ENCODE peak calls at places on chromosomes 11 and 22, in four cellular contexts. One of them, this sample, is unnamed.

GRCh38 chr11:115069599-115069998 is 391.3 kb downstream of the NXPE2 start:
- DNase-seq in AG09309: no peak
- DNase-seq in astrocyte of the spinal cord: no peak
- DNase-seq in coronary artery: no peak
- DNase-seq in this sample: no peak

GRCh38 chr11:77501748-77502147 is 27.9 kb upstream of the PAK1 start:
- DNase-seq in AG09309: no peak
- DNase-seq in astrocyte of the spinal cord: no peak
- DNase-seq in coronary artery: no peak
- DNase-seq in this sample: no peak

GRCh38 chr11:44617671-44618461 is 52.4 kb downstream of the CD82 start:
- DNase-seq in AG09309: no peak
- DNase-seq in astrocyte of the spinal cord: no peak
- DNase-seq in coronary artery: peak
- DNase-seq in this sample: no peak

GRCh38 chr11:45915446-45915845 is 2.2 kb downstream of the PEX16 start:
- DNase-seq in AG09309: no peak
- DNase-seq in astrocyte of the spinal cord: no peak
- DNase-seq in coronary artery: no peak
- DNase-seq in this sample: no peak

GRCh38 chr11:44963071-44963575 is 12.4 kb upstream of the TP53I11 start:
- DNase-seq in AG09309: no peak
- DNase-seq in astrocyte of the spinal cord: no peak
- DNase-seq in coronary artery: no peak
- DNase-seq in this sample: no peak

GRCh38 chr11:88398372-88399140 is 61.0 kb upstream of the CTSC start:
- DNase-seq in AG09309: no peak
- DNase-seq in astrocyte of the spinal cord: peak
- DNase-seq in coronary artery: no peak
- DNase-seq in this sample: no peak

GRCh38 chr22:35354068-35354467 is 26.8 kb upstream of the HMOX1 start:
- DNase-seq in AG09309: no peak
- DNase-seq in astrocyte of the spinal cord: no peak
- DNase-seq in coronary artery: no peak
- DNase-seq in this sample: no peak

GRCh38 chr11:119803726-119804294 is 74.8 kb upstream of the NECTIN1 start:
- DNase-seq in AG09309: no peak
- DNase-seq in astrocyte of the spinal cord: no peak
- DNase-seq in coronary artery: no peak
- DNase-seq in this sample: no peak

GRCh38 chr11:3157381-3158130 is 7.6 kb downstream of the OSBPL5 start:
- DNase-seq in AG09309: no peak
- DNase-seq in astrocyte of the spinal cord: no peak
- DNase-seq in coronary artery: no peak
- DNase-seq in this sample: no peak

GRCh38 chr22:23823331-23823791 is 15.4 kb downstream of the DERL3 start:
- DNase-seq in AG09309: no peak
- DNase-seq in astrocyte of the spinal cord: no peak
- DNase-seq in coronary artery: no peak
- DNase-seq in this sample: no peak

GRCh38 chr22:43050995-43051394 is 36.0 kb upstream of the PACSIN2 start:
- DNase-seq in AG09309: no peak
- DNase-seq in astrocyte of the spinal cord: no peak
- DNase-seq in coronary artery: no peak
- DNase-seq in this sample: no peak

GRCh38 chr22:49021926-49022815 is 805.5 kb downstream of the BRD1 start:
- DNase-seq in AG09309: no peak
- DNase-seq in astrocyte of the spinal cord: no peak
- DNase-seq in coronary artery: peak
- DNase-seq in this sample: no peak

GRCh38 chr11:44530413-44531115 is 34.9 kb upstream of the CD82 start:
- DNase-seq in AG09309: no peak
- DNase-seq in astrocyte of the spinal cord: no peak
- DNase-seq in coronary artery: no peak
- DNase-seq in this sample: no peak

GRCh38 chr11:119168471-119169271 is at the start of gene NLRX1:
- DNase-seq in AG09309: peak
- DNase-seq in astrocyte of the spinal cord: peak
- DNase-seq in coronary artery: peak
- DNase-seq in this sample: peak

GRCh38 chr11:15826826-15827225 is 529.5 kb downstream of the SOX6 start:
- DNase-seq in AG09309: no peak
- DNase-seq in astrocyte of the spinal cord: no peak
- DNase-seq in coronary artery: no peak
- DNase-seq in this sample: peak

GRCh38 chr11:2325123-2325522 is 23.3 kb downstream of the TSPAN32 start:
- DNase-seq in AG09309: no peak
- DNase-seq in astrocyte of the spinal cord: no peak
- DNase-seq in coronary artery: no peak
- DNase-seq in this sample: no peak

GRCh38 chr11:87338046-87338639 is 300.4 kb downstream of the TMEM135 start:
- DNase-seq in AG09309: no peak
- DNase-seq in astrocyte of the spinal cord: no peak
- DNase-seq in coronary artery: no peak
- DNase-seq in this sample: no peak

GRCh38 chr11:114296190-114296978 is at the start of gene NNMT:
- DNase-seq in AG09309: peak
- DNase-seq in astrocyte of the spinal cord: peak
- DNase-seq in coronary artery: peak
- DNase-seq in this sample: no peak

GRCh38 chr11:16363709-16364108 is 7.4 kb upstream of the SOX6 start:
- DNase-seq in AG09309: no peak
- DNase-seq in astrocyte of the spinal cord: no peak
- DNase-seq in coronary artery: no peak
- DNase-seq in this sample: no peak

GRCh38 chr11:63343130-63343529 is 26.5 kb upstream of the SLC22A9 start:
- DNase-seq in AG09309: no peak
- DNase-seq in astrocyte of the spinal cord: no peak
- DNase-seq in coronary artery: no peak
- DNase-seq in this sample: no peak
- TF ChIP-seq CTCF in AG09309: no peak
- TF ChIP-seq CTCF in astrocyte of the spinal cord: no peak
- TF ChIP-seq CTCF in coronary artery: no peak
- TF ChIP-seq CTCF in this sample: no peak

DNA sequence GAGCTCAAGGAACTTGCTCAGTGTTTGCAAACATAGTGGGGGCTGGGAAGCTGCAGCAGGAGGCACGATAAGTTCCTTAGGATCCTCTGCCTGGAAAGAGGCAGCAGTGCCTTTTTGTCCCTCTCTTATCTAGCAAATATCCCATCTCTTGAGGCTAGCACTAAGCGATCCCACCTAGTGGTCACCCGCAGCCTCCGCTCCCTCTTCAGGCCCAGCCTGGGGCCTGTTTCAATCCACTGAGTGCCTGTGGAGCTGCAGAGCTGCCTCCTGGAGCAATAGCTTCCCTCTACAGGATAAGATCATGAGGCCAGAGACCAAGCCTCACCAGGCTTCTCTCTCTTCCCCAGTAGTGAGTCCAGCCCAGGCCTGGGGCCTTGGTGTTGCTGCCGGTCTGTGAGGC is 65.8 kb downstream of the SLC22A12 start:
- DNase-seq in AG09309: no peak
- DNase-seq in astrocyte of the spinal cord: no peak
- DNase-seq in coronary artery: no peak
- DNase-seq in this sample: no peak
- TF ChIP-seq CTCF in AG09309: no peak
- TF ChIP-seq CTCF in astrocyte of the spinal cord: no peak
- TF ChIP-seq CTCF in coronary artery: no peak
- TF ChIP-seq CTCF in this sample: no peak

DNA sequence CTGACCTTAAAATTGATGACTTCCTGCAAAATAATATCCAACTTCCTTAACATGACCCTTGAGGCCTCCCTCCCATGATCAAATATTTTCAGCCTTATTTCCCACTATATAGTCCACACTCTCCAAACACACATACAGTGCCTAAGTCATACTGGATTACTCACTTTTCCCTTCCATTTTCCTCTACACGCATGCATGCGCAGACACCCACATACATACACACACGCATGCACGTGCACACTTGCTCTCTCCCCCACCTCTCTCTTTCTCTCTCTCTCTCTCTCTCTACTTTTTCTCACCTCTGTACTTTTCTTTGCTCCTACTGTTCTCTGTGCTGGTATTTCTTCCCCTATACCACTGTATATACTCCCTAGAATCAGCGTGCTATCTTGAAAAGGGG is 28.1 kb downstream of the DLG2 start:
- DNase-seq in AG09309: no peak
- DNase-seq in astrocyte of the spinal cord: no peak
- DNase-seq in coronary artery: no peak
- DNase-seq in this sample: no peak
- TF ChIP-seq CTCF in AG09309: no peak
- TF ChIP-seq CTCF in astrocyte of the spinal cord: no peak
- TF ChIP-seq CTCF in coronary artery: no peak
- TF ChIP-seq CTCF in this sample: no peak

GRCh38 chr22:20525048-20525447 is 17.6 kb downstream of the MED15 start:
- DNase-seq in AG09309: no peak
- DNase-seq in astrocyte of the spinal cord: no peak
- DNase-seq in coronary artery: no peak
- DNase-seq in this sample: no peak

GRCh38 chr22:20526305-20526627 is 18.9 kb downstream of the MED15 start:
- DNase-seq in AG09309: no peak
- DNase-seq in astrocyte of the spinal cord: no peak
- DNase-seq in coronary artery: no peak
- DNase-seq in this sample: no peak

GRCh38 chr22:20528405-20528978 is 21.1 kb downstream of the MED15 start:
- DNase-seq in AG09309: no peak
- DNase-seq in astrocyte of the spinal cord: no peak
- DNase-seq in coronary artery: no peak
- DNase-seq in this sample: no peak

GRCh38 chr22:20524004-20524481 is 16.6 kb downstream of the MED15 start:
- DNase-seq in AG09309: no peak
- DNase-seq in astrocyte of the spinal cord: no peak
- DNase-seq in coronary artery: no peak
- DNase-seq in this sample: no peak

DNA sequence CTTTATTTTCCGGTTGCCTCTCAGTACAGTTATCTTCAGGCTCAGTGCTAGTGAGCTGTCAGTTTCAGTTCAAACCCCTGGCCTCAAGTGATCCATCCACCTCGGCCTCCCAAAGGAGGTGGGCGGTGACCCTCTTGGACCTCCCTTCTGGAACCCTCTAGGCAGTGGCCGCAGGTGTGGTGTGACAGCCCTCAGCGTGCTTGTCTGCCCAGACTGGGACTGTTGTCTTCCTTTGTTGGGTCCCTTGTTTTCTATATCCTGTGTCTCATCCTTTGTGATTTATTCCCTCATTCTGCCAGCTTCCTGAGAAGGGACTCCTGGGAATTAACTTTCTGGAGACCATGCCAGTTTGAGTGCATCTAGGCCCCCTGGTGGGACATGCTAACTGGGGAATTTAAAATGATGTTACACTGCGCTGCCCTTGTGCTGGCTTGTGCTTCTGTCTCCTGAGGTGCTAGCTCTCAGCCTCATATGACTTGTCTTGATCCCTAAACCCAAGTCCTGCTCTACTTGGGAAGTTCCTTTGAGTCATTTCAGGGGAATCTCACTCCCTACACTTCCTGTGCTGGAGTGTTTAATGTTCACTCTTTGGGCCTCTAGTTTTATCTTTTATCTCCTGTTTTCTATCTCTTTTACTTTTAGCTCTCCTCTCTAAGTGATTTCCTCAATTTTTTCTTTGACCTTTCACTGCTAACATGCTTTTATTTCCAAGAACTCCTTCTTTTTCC is 19.4 kb downstream of the MED15 start:
- DNase-seq in AG09309: no peak
- DNase-seq in astrocyte of the spinal cord: peak
- DNase-seq in coronary artery: no peak
- DNase-seq in this sample: no peak
- TF ChIP-seq CTCF in AG09309: peak
- TF ChIP-seq CTCF in astrocyte of the spinal cord: peak
- TF ChIP-seq CTCF in coronary artery: no peak
- TF ChIP-seq CTCF in this sample: no peak

DNA sequence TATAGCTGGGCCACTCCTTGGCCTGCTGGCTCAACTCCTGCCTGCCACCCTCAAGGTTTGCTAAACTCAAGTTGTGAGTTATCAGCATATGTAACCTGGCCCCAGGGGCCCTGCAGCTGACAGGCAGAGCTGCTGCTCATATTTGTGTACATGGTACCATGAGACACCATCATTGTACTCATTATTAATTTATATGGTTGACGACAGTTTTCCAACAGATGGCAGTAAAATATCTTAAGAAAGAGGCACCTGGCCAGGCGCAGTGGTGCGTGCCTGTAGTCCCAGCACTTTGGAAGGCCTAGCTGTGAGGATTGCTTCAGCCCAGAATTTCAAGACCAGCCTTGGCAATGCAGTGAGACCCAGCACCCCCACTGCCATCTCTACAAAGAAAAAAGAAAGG is 11.4 kb upstream of the DENND5A start:
- DNase-seq in AG09309: no peak
- DNase-seq in astrocyte of the spinal cord: no peak
- DNase-seq in coronary artery: no peak
- DNase-seq in this sample: no peak
- TF ChIP-seq CTCF in AG09309: no peak
- TF ChIP-seq CTCF in astrocyte of the spinal cord: no peak
- TF ChIP-seq CTCF in coronary artery: no peak
- TF ChIP-seq CTCF in this sample: no peak